ENCODE peak calls at places on chromosomes 1 and 21, in seven cellular contexts. P is stomach, Y is prostate gland, M is sigmoid colon, D is GM23338, Z is HCT116, K is transverse colon. N is an unnamed sample.

GRCh38 chr21:46468110-46468774 is 9.6 kb downstream of the DIP2A start:
- DNase-seq in P (no peak), Y (no peak), M (no peak), D (no peak), Z (no peak), K (no peak), N (no peak)

GRCh38 chr1:45304311-45305081 is 22.2 kb upstream of the HPDL start:
- DNase-seq in P (peak), Y (peak), M (peak), D (no peak), Z (no peak), K (peak), N (no peak)

GRCh38 chr1:56803561-56804156 is 15.5 kb downstream of the FYB2 start:
- DNase-seq in P (peak), Y (peak), M (no peak), D (peak), Z (peak), K (peak), N (no peak)

GRCh38 chr1:222167896-222168295 is 380.0 kb downstream of the HHIPL2 start:
- DNase-seq in P (no peak), Y (no peak), M (no peak), D (no peak), Z (no peak), K (no peak), N (no peak)

GRCh38 chr1:72278461-72278860 is 3.9 kb downstream of the NEGR1 start:
- DNase-seq in P (no peak), Y (no peak), M (no peak), D (no peak), Z (no peak), K (no peak), N (no peak)

GRCh38 chr1:19465123-19465522 is 20.2 kb downstream of the CAPZB start:
- DNase-seq in P (no peak), Y (no peak), M (no peak), D (no peak), Z (no peak), K (no peak), N (no peak)

GRCh38 chr1:217138173-217138838 is 415.1 kb upstream of the ESRRG start:
- DNase-seq in P (no peak), Y (no peak), M (no peak), D (peak), Z (no peak), K (no peak), N (no peak)

GRCh38 chr1:211487082-211487481 is 4.9 kb downstream of the RD3 start:
- DNase-seq in P (no peak), Y (no peak), M (no peak), D (no peak), Z (no peak), K (no peak), N (no peak)

GRCh38 chr1:77126309-77126708 is 92.9 kb downstream of the PIGK start:
- DNase-seq in P (no peak), Y (peak), M (no peak), D (peak), Z (peak), K (no peak), N (peak)

GRCh38 chr1:33460947-33461629 is 11.4 kb upstream of the ZSCAN20 start:
- DNase-seq in P (no peak), Y (no peak), M (peak), D (no peak), Z (no peak), K (peak), N (no peak)

GRCh38 chr21:45364464-45365185 is 40.3 kb upstream of the COL18A1 start:
- DNase-seq in P (no peak), Y (no peak), M (peak), D (no peak), Z (no peak), K (no peak), N (no peak)

GRCh38 chr21:42218836-42219605 is at the start of gene ABCG1:
- DNase-seq in P (peak), Y (peak), M (peak), D (peak), Z (no peak), K (peak), N (no peak)

GRCh38 chr1:226001852-226002666 is 2.9 kb upstream of the SDE2 start:
- DNase-seq in P (peak), Y (peak), M (peak), D (no peak), Z (no peak), K (peak), N (no peak)

GRCh38 chr1:226128487-226129075 is 58.0 kb downstream of the ACBD3 start:
- DNase-seq in P (peak), Y (peak), M (peak), D (no peak), Z (no peak), K (no peak), N (no peak)

GRCh38 chr1:29388170-29388569 is 151.8 kb downstream of the PTPRU start:
- DNase-seq in P (no peak), Y (no peak), M (no peak), D (no peak), Z (no peak), K (no peak), N (no peak)

GRCh38 chr21:44730951-44731579 is 19.7 kb upstream of the TSPEAR start:
- DNase-seq in P (no peak), Y (no peak), M (no peak), D (no peak), Z (no peak), K (no peak), N (no peak)

GRCh38 chr1:1687846-1688245 is 4.7 kb downstream of the SLC35E2B start:
- DNase-seq in P (no peak), Y (no peak), M (no peak), D (no peak), Z (no peak), K (no peak), N (no peak)

GRCh38 chr21:44496196-44496899 is 41.0 kb downstream of the LRRC3 start:
- DNase-seq in P (no peak), Y (no peak), M (no peak), D (no peak), Z (no peak), K (no peak), N (no peak)

GRCh38 chr1:184022651-184023050 is 14.9 kb downstream of the COLGALT2 start:
- DNase-seq in P (no peak), Y (no peak), M (no peak), D (no peak), Z (no peak), K (no peak), N (peak)

GRCh38 chr1:98315309-98315708 is 346.2 kb upstream of the SNX7 start:
- DNase-seq in P (no peak), Y (no peak), M (no peak), D (no peak), Z (no peak), K (no peak), N (no peak)

GRCh38 chr1:184691719-184692324 is 62.8 kb downstream of the EDEM3 start:
- DNase-seq in P (no peak), Y (peak), M (no peak), D (peak), Z (peak), K (no peak), N (peak)

GRCh38 chr1:184982002-184982954 is 8.0 kb upstream of the NIBAN1 start:
- DNase-seq in P (peak), Y (peak), M (peak), D (peak), Z (peak), K (peak), N (no peak)

GRCh38 chr21:42724226-42724920 is 71.0 kb downstream of the PDE9A start:
- DNase-seq in P (no peak), Y (no peak), M (no peak), D (no peak), Z (peak), K (peak), N (peak)

GRCh38 chr21:43719748-43720538 is 1.0 kb downstream of the PDXK start:
- DNase-seq in P (peak), Y (no peak), M (no peak), D (no peak), Z (no peak), K (no peak), N (no peak)

GRCh38 chr1:59072017-59072947 is 224.6 kb upstream of the FGGY start:
- DNase-seq in P (no peak), Y (no peak), M (no peak), D (peak), Z (no peak), K (peak), N (peak)

GRCh38 chr1:228860911-228861829 is 125.9 kb downstream of the RHOU start:
- DNase-seq in P (peak), Y (no peak), M (no peak), D (no peak), Z (peak), K (peak), N (no peak)

GRCh38 chr1:24416666-24417391 is 1.2 kb downstream of the NIPAL3 start:
- DNase-seq in P (no peak), Y (no peak), M (no peak), D (peak), Z (no peak), K (peak), N (no peak)

GRCh38 chr1:54407957-54408700 is 1.9 kb upstream of the SSBP3 start:
- DNase-seq in P (no peak), Y (no peak), M (no peak), D (peak), Z (peak), K (no peak), N (no peak)

DNA sequence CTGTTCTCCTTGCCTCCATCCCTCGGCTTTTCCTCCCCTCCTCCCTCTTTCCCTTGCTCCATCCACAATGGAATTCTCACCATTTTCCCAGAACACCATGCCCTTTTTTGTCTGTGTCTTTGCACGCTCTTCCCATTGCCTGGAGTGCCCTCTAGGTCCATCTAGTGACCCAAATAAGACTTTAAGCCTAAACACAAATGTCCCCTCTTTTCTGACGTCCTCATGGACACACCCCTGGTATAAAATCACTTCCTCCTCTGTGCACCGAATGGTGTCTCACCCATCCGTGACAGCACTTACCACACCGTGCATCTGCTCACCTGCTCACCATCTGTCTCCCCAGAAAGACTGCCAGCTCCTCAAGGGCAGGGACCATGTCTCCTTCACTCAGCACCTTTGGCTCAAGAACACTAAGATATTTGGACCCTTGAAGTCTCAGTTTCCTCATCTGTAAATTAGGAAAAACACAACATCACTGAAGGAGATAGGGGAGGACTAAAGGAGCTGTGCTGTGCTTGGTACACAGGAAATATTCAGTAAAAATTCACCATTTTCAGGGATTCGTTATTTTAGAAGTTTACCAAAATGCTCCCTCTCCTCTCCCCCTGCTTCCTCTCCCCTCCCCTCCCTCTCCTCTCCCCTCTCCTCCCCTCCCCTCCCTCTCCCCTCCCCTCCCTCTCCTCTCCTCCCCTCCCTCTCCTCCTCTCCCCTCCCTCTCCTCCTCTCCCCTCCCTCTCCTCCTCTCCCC is 23.7 kb upstream of the CPT2 start:
- DNase-seq in P (no peak), Y (no peak), M (no peak), D (peak), Z (no peak), K (peak), N (no peak)
- TF ChIP-seq POLR2AphosphoS5 in P (no peak), Y (no peak), M (peak), D (no peak), Z (no peak), K (peak), N (no peak)

DNA sequence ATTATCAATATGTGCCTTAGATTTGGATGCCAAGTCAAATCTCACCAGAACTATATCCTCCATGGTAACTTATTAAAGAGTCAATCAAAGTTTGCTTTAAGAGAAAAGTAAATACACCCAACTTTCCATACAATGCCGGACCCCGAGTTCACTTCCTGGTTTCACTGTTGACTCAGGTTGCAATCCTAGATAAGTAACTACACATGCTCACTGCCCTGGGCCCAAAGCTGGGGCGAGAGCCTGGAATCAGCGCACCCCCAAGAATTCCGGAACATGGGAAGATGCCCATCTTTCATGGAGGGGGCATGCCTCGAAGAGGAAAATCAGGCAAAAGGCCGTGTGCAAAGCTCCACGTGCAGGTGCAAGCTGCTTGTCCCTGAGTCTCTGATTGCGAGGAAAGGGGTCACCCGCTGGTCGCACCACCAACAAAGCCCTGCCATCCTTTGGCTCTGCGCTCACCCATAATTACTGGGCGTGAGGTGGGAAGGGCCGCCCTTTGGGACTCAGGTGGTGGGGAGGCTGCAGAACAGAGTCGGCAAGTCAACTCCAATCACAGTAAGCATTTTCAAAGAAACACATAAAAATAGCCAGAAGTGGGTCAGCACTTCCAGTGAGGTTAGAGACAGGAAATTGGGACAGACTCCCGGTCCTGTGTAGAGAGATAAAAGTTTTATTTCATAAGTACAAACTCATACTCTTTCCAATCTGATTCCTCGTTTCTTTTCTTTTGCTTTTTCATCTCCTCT is 167.7 kb downstream of the TOMM20 start:
- DNase-seq in P (peak), Y (peak), M (peak), D (no peak), Z (no peak), K (peak), N (no peak)
- TF ChIP-seq POLR2AphosphoS5 in P (peak), Y (peak), M (no peak), D (no peak), Z (no peak), K (peak), N (no peak)

GRCh38 chr1:202198360-202198711 is 4.7 kb downstream of the LGR6 start:
- DNase-seq in P (no peak), Y (no peak), M (no peak), D (no peak), Z (no peak), K (no peak), N (no peak)

GRCh38 chr1:202197670-202198359 is 4.2 kb downstream of the LGR6 start:
- DNase-seq in P (no peak), Y (no peak), M (no peak), D (no peak), Z (no peak), K (peak), N (no peak)

GRCh38 chr1:202200669-202201068 is 7.1 kb downstream of the LGR6 start:
- DNase-seq in P (no peak), Y (peak), M (no peak), D (no peak), Z (no peak), K (no peak), N (no peak)

GRCh38 chr1:202200112-202200548 is 6.5 kb downstream of the LGR6 start:
- DNase-seq in P (peak), Y (no peak), M (no peak), D (peak), Z (peak), K (peak), N (no peak)

DNA sequence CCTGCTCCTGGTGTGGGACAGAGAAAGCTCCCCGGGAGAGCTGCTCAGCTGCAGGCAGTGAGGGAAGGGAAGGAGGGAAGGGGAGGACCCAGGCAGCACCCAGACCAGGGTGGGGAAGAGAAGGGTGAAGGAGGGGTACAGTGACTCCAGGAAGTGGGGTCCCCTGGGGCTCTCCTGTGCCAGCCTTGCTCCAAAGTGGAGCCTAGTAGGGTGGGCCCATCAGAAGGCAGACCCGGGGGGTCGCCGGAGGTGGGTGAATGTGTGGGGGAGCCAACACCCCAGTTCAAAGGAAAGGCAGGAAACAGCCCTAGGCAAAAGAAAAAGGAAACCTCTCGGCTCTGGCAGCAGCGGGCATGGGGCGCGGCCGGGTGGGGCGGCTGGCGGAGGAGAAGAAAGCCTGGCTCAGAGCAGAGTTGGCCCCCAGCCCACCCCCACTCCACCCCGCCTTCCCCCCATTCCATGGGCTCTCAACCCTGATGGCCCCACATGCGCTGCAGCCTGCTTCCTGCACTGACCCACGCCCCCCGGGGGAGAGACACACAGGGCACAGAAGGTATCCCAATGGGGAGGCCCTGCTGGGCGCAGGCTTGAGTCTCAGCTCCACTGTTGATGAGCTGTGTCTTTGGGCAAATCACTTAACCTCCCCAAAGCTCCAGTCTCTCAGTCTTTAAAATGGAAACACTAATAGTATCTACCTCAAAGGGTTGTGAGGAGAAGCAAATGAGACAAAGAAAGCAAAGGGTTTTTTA is 5.7 kb downstream of the LGR6 start:
- DNase-seq in P (peak), Y (peak), M (no peak), D (no peak), Z (no peak), K (peak), N (no peak)
- TF ChIP-seq POLR2AphosphoS5 in P (no peak), Y (no peak), M (no peak), D (no peak), Z (no peak), K (no peak), N (no peak)

GRCh38 chr1:9366298-9366697 is 73.6 kb downstream of the SPSB1 start:
- DNase-seq in P (no peak), Y (no peak), M (no peak), D (no peak), Z (no peak), K (no peak), N (no peak)

GRCh38 chr1:9369964-9370788 is 77.5 kb downstream of the SPSB1 start:
- DNase-seq in P (no peak), Y (no peak), M (no peak), D (no peak), Z (no peak), K (no peak), N (no peak)

GRCh38 chr1:9366943-9367780 is 74.5 kb downstream of the SPSB1 start:
- DNase-seq in P (no peak), Y (no peak), M (no peak), D (no peak), Z (no peak), K (no peak), N (no peak)

GRCh38 chr1:9368356-9368755 is 75.7 kb downstream of the SPSB1 start:
- DNase-seq in P (no peak), Y (no peak), M (no peak), D (no peak), Z (no peak), K (no peak), N (no peak)

GRCh38 chr1:9367806-9368205 is 75.1 kb downstream of the SPSB1 start:
- DNase-seq in P (no peak), Y (no peak), M (no peak), D (no peak), Z (no peak), K (no peak), N (no peak)
- TF ChIP-seq POLR2AphosphoS5 in P (no peak), Y (no peak), M (no peak), D (no peak), Z (no peak), K (no peak), N (no peak)

GRCh38 chr1:235942979-235943575 is 76.4 kb upstream of the LYST start:
- DNase-seq in P (no peak), Y (no peak), M (no peak), D (no peak), Z (no peak), K (no peak), N (no peak)

GRCh38 chr1:235946570-235946981 is 79.9 kb upstream of the LYST start:
- DNase-seq in P (no peak), Y (no peak), M (no peak), D (no peak), Z (no peak), K (no peak), N (no peak)

GRCh38 chr1:235947989-235948388 is 81.3 kb upstream of the LYST start:
- DNase-seq in P (no peak), Y (no peak), M (no peak), D (no peak), Z (no peak), K (no peak), N (no peak)

GRCh38 chr1:235943581-235944114 is 76.9 kb upstream of the LYST start:
- DNase-seq in P (no peak), Y (no peak), M (no peak), D (no peak), Z (no peak), K (no peak), N (no peak)

DNA sequence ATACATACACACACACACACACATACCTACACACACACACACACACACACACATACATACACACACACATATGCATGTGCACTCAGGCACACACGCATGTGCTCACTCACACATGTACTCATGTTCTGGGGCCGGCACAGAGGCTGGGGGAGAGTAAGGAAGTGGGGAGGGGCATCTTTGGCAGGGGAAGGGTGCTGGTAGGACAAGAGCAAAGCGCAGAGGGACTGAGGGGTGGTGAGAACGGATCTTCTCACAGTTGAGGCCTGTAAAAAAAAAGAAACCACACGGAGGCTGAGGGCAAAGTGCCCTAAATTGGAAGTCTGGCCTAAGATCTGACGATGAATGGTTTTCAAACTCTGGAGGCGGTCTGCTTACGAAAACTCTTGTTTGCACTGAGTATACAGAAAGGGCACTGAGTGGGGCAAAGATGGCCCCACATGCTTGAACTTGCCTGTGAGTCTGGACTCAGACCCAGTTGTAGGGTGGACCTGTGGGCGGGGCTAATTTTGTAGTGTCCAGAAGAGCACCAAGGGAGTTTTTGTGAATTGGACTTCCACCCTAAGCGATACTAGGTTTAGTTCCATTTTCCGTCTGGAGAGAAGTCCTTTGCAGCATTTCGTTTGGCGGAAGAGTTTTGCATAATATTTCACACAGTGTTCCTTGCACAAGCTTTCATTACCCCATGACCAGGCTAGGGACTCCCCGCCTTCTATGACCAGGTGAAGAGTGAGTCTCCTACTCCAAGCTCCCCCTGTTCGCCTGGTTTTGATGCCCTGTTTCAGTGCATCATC is 79.3 kb upstream of the LYST start:
- DNase-seq in P (no peak), Y (no peak), M (peak), D (no peak), Z (no peak), K (no peak), N (no peak)
- TF ChIP-seq POLR2AphosphoS5 in P (no peak), Y (no peak), M (no peak), D (no peak), Z (no peak), K (no peak), N (no peak)

N was measured in SK-N-MC.